ENCODE peak calls at places on chromosome 11, in ten cellular contexts. S is activated CD4-positive, CD25-positive, alpha-beta regulatory T cell treated with anti-CD3 and anti-CD28 coated beads, Interleukin-2, amount 50 U/mL, for 72 hours; L is effector memory CD8-positive, alpha-beta T cell; Y is epithelial cell of esophagus; I is AG09309; M is gastrocnemius medialis; H is CD4-positive, alpha-beta T cell; J is uterus; P is T-helper 2 cell; N is non-pigmented ciliary epithelial cell. G is an unnamed sample.

GRCh38 chr11:128900468-128900867 is 9.3 kb downstream of the KCNJ5 start:
- DNase-seq in N (no peak), J (no peak), S (no peak), M (no peak), L (no peak), I (no peak), P (no peak), Y (no peak), H (no peak), G (no peak)

GRCh38 chr11:91880660-91881059 is 344.0 kb upstream of the FAT3 start:
- DNase-seq in L (no peak), I (no peak), N (no peak), Y (no peak), S (no peak), P (no peak), H (no peak), J (no peak), M (no peak), G (no peak)

GRCh38 chr11:74462631-74463030 is 4.7 kb downstream of the KCNE3 start:
- DNase-seq in P (no peak), L (no peak), S (no peak), H (no peak), J (no peak), Y (no peak), M (no peak), I (no peak), N (no peak), G (no peak)

GRCh38 chr11:92782806-92783205 is 186.6 kb upstream of the MTNR1B start:
- DNase-seq in J (no peak), P (no peak), N (no peak), H (no peak), S (no peak), M (no peak), Y (no peak), I (no peak), L (no peak), G (no peak)

GRCh38 chr11:68215087-68215445 is 2.0 kb upstream of the KMT5B start:
- DNase-seq in Y (no peak), I (no peak), J (no peak), H (no peak), P (peak; percentile 20), N (no peak), M (peak; percentile 24), L (no peak), S (peak; percentile 42), G (no peak)

GRCh38 chr11:17573526-17573925 is 26.5 kb downstream of the OTOG start:
- DNase-seq in S (no peak), L (no peak), Y (no peak), P (no peak), I (no peak), H (no peak), N (no peak), J (no peak), M (no peak), G (no peak)

GRCh38 chr11:45091563-45092392 is 54.7 kb upstream of the PRDM11 start:
- DNase-seq in L (no peak), S (peak; percentile 5), H (no peak), M (no peak), Y (no peak), P (no peak), I (no peak), N (no peak), J (no peak), G (no peak)

GRCh38 chr11:10581481-10582019 is 13.1 kb upstream of the LYVE1 start:
- DNase-seq in I (no peak), Y (peak; percentile 67), J (no peak), P (no peak), M (peak; percentile 45), N (no peak), S (no peak), H (no peak), L (no peak), G (no peak)

GRCh38 chr11:119859684-119860083 is 130.7 kb upstream of the NECTIN1 start:
- DNase-seq in H (no peak), L (no peak), M (no peak), P (no peak), I (no peak), N (no peak), Y (peak; percentile 58), J (no peak), S (no peak), G (no peak)

GRCh38 chr11:9060700-9061111 is 30.7 kb downstream of the SCUBE2 start:
- DNase-seq in J (no peak), H (no peak), M (no peak), S (no peak), I (no peak), Y (peak; percentile 29), N (no peak), P (peak; percentile 38), L (no peak), G (no peak)

GRCh38 chr11:120185678-120186407 is 25.0 kb upstream of the OAF start:
- DNase-seq in M (no peak), L (no peak), Y (no peak), J (peak; percentile 33), H (no peak), I (no peak), N (no peak), S (peak; percentile 1), P (no peak), G (no peak)

GRCh38 chr11:78910322-78910721 is 335.7 kb upstream of the NARS2 start:
- DNase-seq in H (no peak), L (no peak), Y (no peak), P (no peak), I (no peak), J (no peak), N (no peak), S (no peak), M (no peak), G (no peak)

GRCh38 chr11:67252831-67253239 is 13.4 kb upstream of the GRK2 start:
- DNase-seq in J (no peak), L (no peak), N (no peak), I (no peak), Y (peak; percentile 75), S (no peak), P (no peak), H (no peak), M (peak; percentile 47), G (no peak)

GRCh38 chr11:15178214-15178613 is 63.5 kb downstream of the INSC start:
- DNase-seq in S (no peak), N (no peak), Y (no peak), P (no peak), M (no peak), I (no peak), J (no peak), H (no peak), L (no peak), G (no peak)

GRCh38 chr11:113514856-113515255 is 39.7 kb upstream of the DRD2 start:
- DNase-seq in I (no peak), H (no peak), N (no peak), L (no peak), J (no peak), M (no peak), P (no peak), Y (peak; percentile 80), S (no peak), G (no peak)

GRCh38 chr11:96217206-96217605 is 125.8 kb downstream of the MAML2 start:
- DNase-seq in J (no peak), H (no peak), S (no peak), P (no peak), N (no peak), Y (no peak), L (no peak), M (no peak), I (no peak), G (no peak)

GRCh38 chr11:18012314-18012905 is 437 bp downstream of the SERGEF start:
- DNase-seq in I (no peak), L (peak; percentile 11), J (no peak), H (peak; percentile 4), Y (peak; percentile 36), S (peak; percentile 37), P (no peak), M (peak; percentile 42), N (no peak), G (no peak)

GRCh38 chr11:45847908-45848316 is 637 bp downstream of the CRY2 start:
- DNase-seq in I (peak; percentile 25), M (peak; percentile 49), S (peak; percentile 52), H (peak; percentile 30), J (no peak), N (no peak), L (peak; percentile 37), P (peak; percentile 8), Y (peak; percentile 74), G (no peak)

GRCh38 chr11:125287467-125288232 is 123.1 kb downstream of the PKNOX2 start:
- DNase-seq in S (no peak), Y (no peak), J (peak; percentile 88), N (no peak), M (no peak), I (no peak), L (no peak), H (no peak), P (no peak), G (peak; percentile 34)

GRCh38 chr11:134047586-134047999 is 21.3 kb upstream of the JAM3 start:
- DNase-seq in N (no peak), M (peak; percentile 75), I (peak; percentile 86), P (no peak), S (no peak), L (no peak), J (peak; percentile 92), Y (no peak), H (no peak), G (no peak)

GRCh38 chr11:5686426-5686825 is 1.6 kb upstream of the TRIM5 start:
- DNase-seq in P (no peak), Y (no peak), L (no peak), N (no peak), M (no peak), J (no peak), H (no peak), S (no peak), I (no peak), G (no peak)

GRCh38 chr11:46674463-46675287 is 25.7 kb downstream of the ARHGAP1 start:
- DNase-seq in I (no peak), P (no peak), J (no peak), L (no peak), M (no peak), Y (no peak), S (no peak), H (peak; percentile 30), N (no peak), G (no peak)

GRCh38 chr11:61904539-61905048 is 12.8 kb downstream of the RAB3IL1 start:
- DNase-seq in N (no peak), L (no peak), M (no peak), Y (peak; percentile 41), S (no peak), I (no peak), P (no peak), H (no peak), J (no peak), G (no peak)

GRCh38 chr11:12418019-12418611 is 40.7 kb downstream of the PARVA start:
- DNase-seq in H (no peak), Y (no peak), S (no peak), N (no peak), J (peak; percentile 45), I (peak; percentile 62), L (no peak), M (no peak), P (no peak), G (no peak)

GRCh38 chr11:3753110-3753509 is 44.2 kb downstream of the NUP98 start:
- DNase-seq in I (no peak), P (no peak), H (no peak), M (no peak), L (no peak), N (no peak), S (no peak), J (no peak), Y (no peak), G (no peak)

GRCh38 chr11:1931326-1931725 is 11.8 kb downstream of the TNNT3 start:
- DNase-seq in P (no peak), N (no peak), Y (peak; percentile 42), I (no peak), S (peak; percentile 17), M (peak; percentile 58), L (no peak), J (peak; percentile 64), H (no peak), G (no peak)

GRCh38 chr11:20363500-20364411 is at the start of gene HTATIP2:
- DNase-seq in S (peak; percentile 83), H (peak; percentile 68), J (peak; percentile 72), M (peak; percentile 64), N (no peak), P (peak; percentile 58), I (no peak), L (peak; percentile 62), Y (peak; percentile 66), G (no peak)

GRCh38 chr11:73308963-73309960 is 1.2 kb downstream of the ARHGEF17 start:
- DNase-seq in J (peak; percentile 86), L (no peak), Y (peak; percentile 88), M (peak; percentile 76), P (no peak), I (peak; percentile 89), N (peak; percentile 83), H (no peak), S (no peak), G (peak; percentile 90)

G was measured in astrocyte of the cerebellum.